ENCODE peak calls at places on chromosomes 4 and X, in six cellular contexts. L is fibroblast of pulmonary artery; C is epithelial cell of esophagus; F is glutamatergic neuron; H is CD4-positive, alpha-beta T cell; D is uterus. V is an unnamed sample.

GRCh38 chr4:6308890-6309643 is 39.4 kb downstream of the WFS1 start:
- DNase-seq in L (no peak), C (no peak), F (peak), H (no peak), D (peak), V (no peak)

GRCh38 chr4:181897935-181898334 is 345.3 kb upstream of the TENM3 start:
- DNase-seq in L (peak), C (peak), F (no peak), H (no peak), D (no peak), V (peak)

GRCh38 chrX:96394566-96394965 is 290.1 kb upstream of the DIAPH2 start:
- DNase-seq in L (no peak), C (peak), F (no peak), H (no peak), D (no peak), V (no peak)

GRCh38 chr4:173572493-173573129 is 42.6 kb upstream of the HAND2 start:
- DNase-seq in L (no peak), C (no peak), F (no peak), H (no peak), D (no peak), V (no peak)

GRCh38 chr4:114287079-114287696 is 307.7 kb upstream of the ARSJ start:
- DNase-seq in L (no peak), C (peak), F (no peak), H (no peak), D (no peak), V (peak)

GRCh38 chr4:24473309-24473721 is 111.0 kb downstream of the DHX15 start:
- DNase-seq in L (peak), C (peak), F (no peak), H (no peak), D (peak), V (peak)

GRCh38 chrX:24260827-24261550 is 52.9 kb downstream of the SUPT20HL2 start:
- DNase-seq in L (peak), C (no peak), F (no peak), H (no peak), D (peak), V (no peak)

GRCh38 chr4:31613946-31614623 is 893.9 kb downstream of the PCDH7 start:
- DNase-seq in L (no peak), C (peak), F (no peak), H (no peak), D (no peak), V (no peak)

GRCh38 chrX:56564182-56564885 is 907 bp downstream of the UBQLN2 start:
- DNase-seq in L (peak), C (peak), F (peak), H (no peak), D (no peak), V (peak)

GRCh38 chr4:70778888-70779422 is 57.2 kb downstream of the RUFY3 start:
- DNase-seq in L (peak), C (no peak), F (no peak), H (no peak), D (no peak), V (no peak)

GRCh38 chrX:80354966-80355465 is 65.2 kb upstream of the TENT5D start:
- DNase-seq in L (no peak), C (no peak), F (no peak), H (no peak), D (no peak), V (no peak)

GRCh38 chrX:95063554-95063953 is 1389.5 kb downstream of the FAM133A start:
- DNase-seq in L (peak), C (no peak), F (no peak), H (no peak), D (no peak), V (no peak)

GRCh38 chrX:18227458-18227857 is 6.8 kb upstream of the BEND2 start:
- DNase-seq in L (no peak), C (no peak), F (no peak), H (no peak), D (no peak), V (no peak)

GRCh38 chrX:54825716-54826428 is 18.3 kb downstream of the MAGED2 start:
- DNase-seq in L (no peak), C (peak), F (no peak), H (peak), D (no peak), V (no peak)

GRCh38 chr4:135941671-135942070 is 1590.6 kb downstream of the PCDH18 start:
- DNase-seq in L (no peak), C (no peak), F (no peak), H (no peak), D (no peak), V (no peak)

GRCh38 chrX:79366888-79367749 is at the start of gene ITM2A:
- DNase-seq in L (peak), C (peak), F (peak), H (peak), D (peak), V (no peak)

GRCh38 chr4:6332042-6332668 is 62.5 kb downstream of the WFS1 start:
- DNase-seq in L (peak), C (no peak), F (peak), H (no peak), D (no peak), V (peak)

GRCh38 chr4:153634737-153635353 is 49.2 kb upstream of the TLR2 start:
- DNase-seq in L (peak), C (peak), F (no peak), H (no peak), D (no peak), V (peak)

GRCh38 chr4:122917731-122918130 is 4.7 kb downstream of the NUDT6 start:
- DNase-seq in L (peak), C (no peak), F (no peak), H (no peak), D (no peak), V (no peak)

GRCh38 chr4:95377511-95377910 is 171.3 kb downstream of the UNC5C start:
- DNase-seq in L (no peak), C (no peak), F (peak), H (no peak), D (no peak), V (no peak)

GRCh38 chr4:18882468-18882867 is 860.9 kb upstream of the LCORL start:
- DNase-seq in L (peak), C (peak), F (no peak), H (no peak), D (no peak), V (peak)

GRCh38 chr4:153205757-153206156 is 1.5 kb downstream of the TRIM2 start:
- DNase-seq in L (no peak), C (peak), F (no peak), H (no peak), D (no peak), V (peak)

GRCh38 chr4:3520276-3520675 is 11.9 kb downstream of the LRPAP1 start:
- DNase-seq in L (no peak), C (no peak), F (no peak), H (no peak), D (no peak), V (no peak)

GRCh38 chrX:75074475-75074874 is 81.6 kb downstream of the ABCB7 start:
- DNase-seq in L (no peak), C (no peak), F (no peak), H (no peak), D (no peak), V (no peak)

GRCh38 chr4:95548738-95549245 is at the start of gene UNC5C:
- DNase-seq in L (peak), C (peak), F (no peak), H (no peak), D (peak), V (peak)

GRCh38 chrX:119266364-119266995 is 30.4 kb downstream of the PGRMC1 start:
- DNase-seq in L (peak), C (peak), F (no peak), H (no peak), D (no peak), V (peak)

GRCh38 chr4:6844986-6845385 is 62.5 kb downstream of the KIAA0232 start:
- DNase-seq in L (no peak), C (no peak), F (no peak), H (no peak), D (no peak), V (no peak)

GRCh38 chrX:151402719-151403390 is 5.8 kb downstream of the VMA21 start:
- DNase-seq in L (no peak), C (no peak), F (no peak), H (no peak), D (no peak), V (no peak)

GRCh38 chr4:158443731-158444130 is 78.0 kb upstream of the RXFP1 start:
- DNase-seq in L (peak), C (no peak), F (no peak), H (no peak), D (no peak), V (no peak)

GRCh38 chr4:132180020-132180427 is 969.1 kb upstream of the PCDH10 start:
- DNase-seq in L (peak), C (peak), F (no peak), H (no peak), D (no peak), V (peak)

GRCh38 chr4:100189820-100190642 is at the start of gene DDIT4L:
- DNase-seq in L (peak), C (peak), F (peak), H (no peak), D (peak), V (peak)

GRCh38 chr4:8304827-8305695 is 35.5 kb downstream of the HTRA3 start:
- DNase-seq in L (no peak), C (no peak), F (peak), H (no peak), D (peak), V (no peak)

GRCh38 chr4:89486042-89486441 is 178.4 kb upstream of the GPRIN3 start:
- DNase-seq in L (peak), C (peak), F (no peak), H (no peak), D (no peak), V (peak)

GRCh38 chrX:75603833-75604232 is 81.0 kb upstream of the ZDHHC15 start:
- DNase-seq in L (peak), C (peak), F (no peak), H (no peak), D (no peak), V (peak)

GRCh38 chr4:38664704-38665401 is 854 bp downstream of the KLF3 start:
- DNase-seq in L (peak), C (peak), F (peak), H (no peak), D (peak), V (peak)

GRCh38 chr4:6367313-6367945 is 97.8 kb downstream of the WFS1 start:
- DNase-seq in L (no peak), C (no peak), F (no peak), H (no peak), D (no peak), V (no peak)

GRCh38 chr4:26802790-26803189 is 57.9 kb upstream of the STIM2 start:
- DNase-seq in L (no peak), C (no peak), F (no peak), H (no peak), D (no peak), V (no peak)

GRCh38 chr4:44448548-44449443 is at the start of gene KCTD8:
- DNase-seq in L (peak), C (peak), F (peak), H (peak), D (peak), V (peak)

GRCh38 chr4:189912170-189912569 is 28.5 kb upstream of the FRG1 start:
- DNase-seq in L (peak), C (peak), F (no peak), H (no peak), D (no peak), V (no peak)
- TF ChIP-seq CTCF in L (peak), C (peak), F (peak), H (peak), D (no peak), V (peak)

GRCh38 chrX:8851487-8851886 is 50.3 kb upstream of the FAM9A start:
- DNase-seq in L (peak), C (peak), F (no peak), H (no peak), D (no peak), V (no peak)

GRCh38 chrX:8848921-8849320 is 47.7 kb upstream of the FAM9A start:
- DNase-seq in L (peak), C (peak), F (no peak), H (no peak), D (no peak), V (no peak)

GRCh38 chrX:8846271-8846670 is 45.1 kb upstream of the FAM9A start:
- DNase-seq in L (no peak), C (no peak), F (no peak), H (no peak), D (no peak), V (no peak)

GRCh38 chrX:8849462-8849861 is 48.3 kb upstream of the FAM9A start:
- DNase-seq in L (no peak), C (no peak), F (no peak), H (no peak), D (no peak), V (peak)

DNA sequence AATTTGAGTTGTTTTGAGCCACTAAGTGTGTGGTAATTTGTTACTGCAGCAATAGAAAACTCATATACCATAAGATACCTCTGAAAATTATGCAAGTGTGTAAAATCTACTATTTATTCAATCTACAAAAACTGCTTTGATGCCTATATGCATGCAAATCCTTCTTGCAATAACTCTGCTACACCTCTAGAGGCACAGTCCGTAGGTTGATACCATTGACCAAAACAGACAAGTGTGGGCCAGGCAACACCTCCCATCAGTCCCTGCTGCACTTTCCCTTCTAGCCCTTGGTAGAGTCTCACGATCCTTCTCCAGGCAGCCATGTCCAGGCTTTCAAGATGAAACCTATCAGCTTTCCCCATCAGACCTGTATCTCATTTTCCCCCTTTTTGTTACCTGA is 48.8 kb upstream of the FAM9A start:
- DNase-seq in L (no peak), C (no peak), F (no peak), H (no peak), D (no peak), V (no peak)
- TF ChIP-seq CTCF in L (peak), C (peak), F (peak), H (no peak), D (no peak), V (peak)

DNA sequence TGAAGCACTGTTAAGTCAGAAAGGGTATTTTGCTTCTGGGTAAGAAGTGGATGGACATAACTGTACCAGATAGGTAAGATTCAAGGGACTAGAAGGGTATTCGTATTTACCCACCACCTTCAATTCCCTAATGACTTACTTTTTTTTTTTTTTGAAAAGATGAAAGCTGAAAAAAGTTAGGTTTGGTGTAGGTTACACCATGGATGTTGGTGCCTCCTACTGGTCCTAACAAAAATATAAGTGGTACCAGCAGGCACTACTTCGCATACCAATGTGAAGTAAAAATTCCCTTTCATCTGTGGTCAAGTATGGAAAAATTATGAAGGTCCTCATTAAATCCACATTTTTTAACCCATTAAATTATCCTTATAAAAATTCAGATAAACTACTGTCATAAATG is 7.2 kb downstream of the ANKRD17 start:
- DNase-seq in L (peak), C (no peak), F (no peak), H (no peak), D (no peak), V (no peak)
- TF ChIP-seq CTCF in L (peak), C (no peak), F (peak), H (no peak), D (no peak), V (no peak)

GRCh38 chr4:154640999-154641398 is 28.5 kb upstream of the FGG start:
- DNase-seq in L (no peak), C (no peak), F (no peak), H (no peak), D (no peak), V (no peak)

GRCh38 chr4:154643493-154643892 is 31.0 kb upstream of the FGG start:
- DNase-seq in L (peak), C (peak), F (no peak), H (no peak), D (no peak), V (peak)

DNA sequence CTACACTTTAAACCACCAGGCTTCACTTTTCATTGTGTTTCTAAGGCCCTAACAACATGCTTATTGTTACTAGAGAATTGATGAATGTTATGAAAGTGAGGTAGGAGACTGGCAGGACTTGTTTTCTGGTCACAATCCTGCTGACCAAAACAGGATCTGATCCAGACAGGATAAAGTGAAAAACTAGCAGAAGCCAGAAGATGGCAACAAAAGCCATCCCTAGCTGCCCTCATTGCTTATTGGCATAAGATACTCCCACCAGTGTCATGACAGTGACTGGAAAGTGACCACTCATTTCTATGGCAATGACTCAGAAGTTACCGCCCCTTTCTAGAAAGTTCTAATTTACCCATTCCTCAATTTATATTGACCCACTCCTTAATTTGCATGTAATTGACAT is 29.9 kb upstream of the FGG start:
- DNase-seq in L (no peak), C (peak), F (no peak), H (no peak), D (no peak), V (no peak)
- TF ChIP-seq CTCF in L (no peak), C (no peak), F (no peak), H (no peak), D (no peak), V (no peak)

V was measured in MCF 10A.